ENCODE peak calls at places on chromosomes 2 and 18, in five cellular contexts. M, B, O, J and D are unnamed samples.
A peak's percentile ranks its signal among the peaks of the same experiment; 100 is the strongest.

GRCh38 chr2:204731996-204732395 is 186.7 kb downstream of the PARD3B start:
- DNase-seq in M (no peak), J (peak; percentile 24), B (no peak), O (no peak), D (no peak)

GRCh38 chr18:23141022-23141999 is 6.0 kb downstream of the CABLES1 start:
- DNase-seq in O (no peak), M (peak; percentile 56), B (no peak), J (no peak), D (no peak)

GRCh38 chr2:118102433-118103082 is 14.3 kb downstream of the INSIG2 start:
- DNase-seq in B (no peak), J (no peak), O (no peak), M (no peak), D (no peak)

GRCh38 chr18:35477974-35478373 is 19.8 kb downstream of the INO80C start:
- DNase-seq in O (no peak), B (no peak), J (no peak), M (no peak), D (no peak)

GRCh38 chr2:142980246-142981068 is 103.0 kb downstream of the KYNU start:
- DNase-seq in M (no peak), B (no peak), J (peak; percentile 43), O (peak; percentile 37), D (no peak)

GRCh38 chr2:2796207-2796606 is 465.1 kb upstream of the MYT1L start:
- DNase-seq in B (no peak), O (no peak), J (no peak), M (no peak), D (no peak)

GRCh38 chr2:65350714-65351113 is 81.7 kb downstream of the SPRED2 start:
- DNase-seq in M (no peak), O (no peak), B (no peak), J (no peak), D (no peak)

GRCh38 chr2:210768329-210768910 is 212.0 kb downstream of the CPS1 start:
- DNase-seq in B (no peak), M (no peak), O (no peak), J (no peak), D (no peak)

GRCh38 chr2:26706616-26707473 is 14.3 kb downstream of the KCNK3 start:
- DNase-seq in J (no peak), M (no peak), O (no peak), B (no peak), D (no peak)

GRCh38 chr18:66872277-66872676 is 268.4 kb upstream of the CDH19 start:
- DNase-seq in O (no peak), B (no peak), J (peak; percentile 0), M (no peak), D (no peak)

GRCh38 chr18:79685281-79685680 is 5.7 kb downstream of the CTDP1 start:
- DNase-seq in B (no peak), J (no peak), M (no peak), O (no peak), D (no peak)

GRCh38 chr2:143451622-143452021 is 322.4 kb downstream of the ARHGAP15 start:
- DNase-seq in M (no peak), O (no peak), B (no peak), J (no peak), D (no peak)

GRCh38 chr18:48376406-48376805 is 32.8 kb downstream of the ZBTB7C start:
- DNase-seq in M (no peak), J (no peak), O (no peak), B (no peak), D (no peak)

GRCh38 chr18:62710417-62710816 is 4.9 kb upstream of the PHLPP1 start:
- DNase-seq in J (no peak), M (no peak), O (no peak), B (no peak), D (peak; percentile 71)
- TF ChIP-seq CTCF in J (no peak), M (no peak), O (no peak), B (no peak), D (peak; percentile 21)

GRCh38 chr2:38960609-38961320 is 71.1 kb downstream of the ARHGEF33 start:
- DNase-seq in M (no peak), J (no peak), B (peak; percentile 65), O (no peak), D (no peak)
- H3K4me3 ChIP-seq in M (peak overlapping the region; percentile 53), J (peak overlapping the region; percentile 48), B (peak overlapping the region; percentile 53), O (no peak overlapping the region), D (peak overlapping the region; percentile 27)

DNA sequence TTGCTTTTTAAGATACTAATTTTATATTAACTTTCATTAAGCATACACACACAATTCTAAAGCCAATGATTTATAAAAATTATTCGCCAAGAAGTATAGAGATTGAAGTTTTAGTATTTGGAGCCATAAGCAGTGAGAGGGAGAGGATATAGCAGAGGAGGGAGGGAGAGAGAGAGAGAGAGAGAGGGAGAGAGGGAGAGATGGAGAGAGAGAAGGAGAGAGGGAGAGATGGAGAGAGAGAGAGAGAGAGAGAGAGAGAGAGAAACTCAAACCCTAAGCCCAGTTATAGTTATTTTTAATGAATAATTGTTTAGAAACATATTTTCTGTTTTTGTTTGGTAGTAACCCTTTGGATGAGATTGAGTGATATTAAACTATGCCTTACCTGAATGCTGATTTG is 5.3 kb downstream of the TWIST2 start:
- DNase-seq in B (no peak), O (no peak), M (no peak), J (no peak), D (no peak)
- H3K27me3 ChIP-seq in B (no peaks in the 10 kb centered on the region), O (peaks cover 56% of the 10 kb centered on the region), M (no peaks in the 10 kb centered on the region), J (no peaks in the 10 kb centered on the region), D (no peaks in the 10 kb centered on the region)

GRCh38 chr2:238154570-238154969 is 4.2 kb upstream of the ERFE start:
- DNase-seq in O (no peak), B (no peak), J (no peak), M (no peak), D (no peak)

GRCh38 chr2:238151628-238152235 is 7.0 kb upstream of the ERFE start:
- DNase-seq in O (no peak), J (no peak), B (no peak), M (no peak), D (no peak)

GRCh38 chr2:238155051-238155760 is 3.6 kb upstream of the ERFE start:
- DNase-seq in B (no peak), J (peak; percentile 66), M (no peak), O (no peak), D (no peak)

GRCh38 chr2:238151205-238151604 is 7.6 kb upstream of the ERFE start:
- DNase-seq in B (no peak), M (no peak), O (no peak), J (no peak), D (no peak)

DNA sequence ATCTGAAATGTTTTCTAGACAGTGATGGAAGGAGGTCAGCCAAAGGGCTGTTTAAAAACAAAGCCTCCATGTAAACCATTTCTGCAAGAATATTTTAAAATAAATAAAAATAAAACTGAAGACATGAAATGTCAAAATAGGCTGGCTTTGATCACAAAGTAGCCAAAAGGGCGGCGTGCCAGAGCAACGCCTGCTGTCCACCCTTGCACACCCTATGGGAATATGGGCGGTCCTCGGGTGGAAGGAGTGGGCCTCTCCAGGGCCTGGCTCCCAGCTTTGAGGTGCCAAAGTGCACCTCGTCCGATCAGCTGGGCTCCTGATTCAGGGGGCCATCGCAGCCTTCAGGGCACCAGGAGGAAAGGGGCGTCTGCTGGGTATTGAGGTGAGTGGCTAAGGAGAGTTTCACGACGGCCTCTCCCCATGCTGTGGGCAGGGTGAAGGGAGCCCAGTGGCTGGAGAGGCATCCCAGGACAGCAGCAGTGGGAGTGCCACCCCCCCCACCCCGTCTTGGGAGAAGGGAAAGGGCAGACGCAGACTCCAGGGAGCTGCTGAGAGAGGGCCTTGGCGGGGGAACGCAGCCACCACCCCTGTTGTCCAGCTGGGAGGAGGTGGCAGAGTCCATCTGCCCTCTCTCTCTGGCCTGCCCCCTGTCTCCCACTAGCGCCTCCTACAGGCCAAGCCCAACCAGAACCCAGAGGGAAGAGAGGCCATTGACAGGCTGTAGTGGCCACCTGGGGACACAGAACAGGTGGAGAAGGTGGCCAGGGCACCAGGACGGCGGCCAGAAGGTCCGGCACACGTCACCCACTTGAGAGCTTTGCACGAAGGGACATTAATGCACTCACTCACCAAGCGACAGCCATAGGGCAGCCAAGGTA is 5.7 kb upstream of the ERFE start:
- DNase-seq in B (no peak), J (no peak), M (no peak), O (no peak), D (no peak)
- TF ChIP-seq CTCF in B (no peak), J (peak; percentile 43), M (no peak), O (peak; percentile 46), D (peak; percentile 9)

GRCh38 chr18:62324917-62325805 is at the start of gene TNFRSF11A:
- DNase-seq in O (peak; percentile 60), M (peak; percentile 61), B (no peak), J (no peak), D (no peak)

GRCh38 chr18:62326646-62327348 is 1.7 kb downstream of the TNFRSF11A start:
- DNase-seq in M (no peak), J (no peak), O (no peak), B (no peak), D (no peak)

GRCh38 chr18:62323483-62324354 is 1.4 kb upstream of the TNFRSF11A start:
- DNase-seq in J (no peak), M (no peak), B (no peak), O (no peak), D (no peak)

GRCh38 chr18:62325806-62326645 is 916 bp downstream of the TNFRSF11A start:
- DNase-seq in M (peak; percentile 47), O (no peak), B (no peak), J (no peak), D (no peak)

DNA sequence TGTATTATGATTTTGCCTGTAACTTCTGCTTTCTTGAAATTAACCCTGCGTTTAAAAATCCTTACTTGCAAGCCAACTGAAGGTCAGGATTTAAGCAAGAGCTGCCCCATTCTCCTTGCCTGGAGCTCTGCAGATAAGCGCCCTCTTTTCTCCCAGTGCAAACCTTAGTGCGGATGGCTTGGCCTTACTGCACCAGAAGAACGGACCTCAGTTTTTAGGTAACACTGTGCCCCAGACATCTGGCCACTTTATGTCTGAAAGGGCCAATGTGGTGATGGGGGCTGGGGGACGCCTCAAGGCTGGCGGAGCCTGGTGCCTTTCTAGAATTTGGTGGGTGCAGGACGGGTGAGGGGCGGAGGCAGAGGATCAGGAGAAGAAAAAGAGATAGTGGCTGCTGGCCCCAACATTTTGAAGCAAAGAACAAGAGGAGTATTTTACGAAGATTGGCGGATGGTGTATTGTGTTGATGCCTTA is 718 bp upstream of the TNFRSF11A start:
- DNase-seq in B (no peak), J (no peak), M (no peak), O (no peak), D (no peak)
- H3K4me3 ChIP-seq in B (peak overlapping the region; percentile 46), J (no peak overlapping the region), M (peak overlapping the region; percentile 62), O (no peak overlapping the region), D (no peak overlapping the region)

GRCh38 chr2:172259835-172260234 is 157.1 kb upstream of the DLX2 start:
- DNase-seq in M (no peak), J (no peak), O (no peak), B (no peak), D (no peak)

GRCh38 chr2:172260379-172260778 is 157.7 kb upstream of the DLX2 start:
- DNase-seq in M (no peak), J (no peak), B (no peak), O (no peak), D (no peak)

GRCh38 chr2:172262486-172262885 is 159.8 kb upstream of the DLX2 start:
- DNase-seq in M (no peak), O (no peak), J (no peak), B (no peak), D (no peak)

GRCh38 chr2:172256886-172257285 is 154.2 kb upstream of the DLX2 start:
- DNase-seq in M (no peak), J (no peak), B (no peak), O (no peak), D (no peak)

DNA sequence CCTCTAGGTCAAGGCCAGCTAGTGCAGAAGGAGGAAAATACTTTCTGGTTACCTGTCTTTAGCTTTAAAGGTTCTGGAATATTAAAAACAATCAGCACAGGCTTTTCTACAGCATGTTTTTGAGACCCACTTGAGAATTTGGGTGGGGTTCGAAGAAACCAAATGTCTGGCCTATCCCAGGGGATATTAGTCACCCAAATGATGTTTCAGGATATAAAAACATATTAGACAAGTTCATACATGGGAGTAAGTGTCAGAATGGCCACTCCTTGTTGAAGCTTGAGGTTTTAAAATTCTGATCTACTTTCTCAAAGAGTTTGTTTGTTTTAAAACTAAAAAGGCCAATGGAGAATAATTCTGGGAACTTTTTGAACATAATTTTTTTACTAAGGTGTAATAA is 158.6 kb upstream of the DLX2 start:
- DNase-seq in B (no peak), M (no peak), O (no peak), J (no peak), D (no peak)
- H3K27me3 ChIP-seq in B (no peaks in the 10 kb centered on the region), M (no peaks in the 10 kb centered on the region), O (no peaks in the 10 kb centered on the region), J (no peaks in the 10 kb centered on the region), D (no peaks in the 10 kb centered on the region)